ENCODE peak calls at places on chromosome 6, in nine cellular contexts. I, R, M, S, O, Z, D, U and N are unnamed samples.

GRCh38 chr6:154408906-154409500 is 52.4 kb upstream of the IPCEF1 start:
- DNase-seq in Z (no peak), D (no peak), I (no peak), M (no peak), O (peak), U (no peak), S (no peak), R (no peak), N (no peak)

GRCh38 chr6:3612341-3613041 is 139.0 kb downstream of the PXDC1 start:
- DNase-seq in M (peak), I (no peak), Z (no peak), R (no peak), O (no peak), S (no peak), U (peak), D (peak), N (no peak)

GRCh38 chr6:116876107-116876506 is 935 bp upstream of the RFX6 start:
- DNase-seq in M (no peak), D (no peak), S (no peak), R (no peak), O (no peak), Z (no peak), I (no peak), U (no peak), N (no peak)

GRCh38 chr6:16700202-16700997 is 60.9 kb downstream of the ATXN1 start:
- DNase-seq in D (no peak), U (no peak), M (no peak), Z (no peak), R (no peak), I (no peak), O (no peak), S (peak), N (no peak)

GRCh38 chr6:12105271-12105670 is 93.2 kb downstream of the HIVEP1 start:
- DNase-seq in M (no peak), I (no peak), O (no peak), S (peak), R (no peak), D (no peak), Z (no peak), U (no peak), N (no peak)

GRCh38 chr6:143620461-143620860 is 57.3 kb upstream of the PHACTR2 start:
- DNase-seq in I (no peak), O (no peak), U (no peak), M (no peak), Z (no peak), R (no peak), D (no peak), S (no peak), N (no peak)

GRCh38 chr6:150074651-150075416 is 5.9 kb upstream of the ULBP3 start:
- DNase-seq in Z (no peak), I (no peak), O (no peak), M (no peak), S (no peak), R (no peak), U (no peak), D (no peak), N (no peak)

GRCh38 chr6:53624491-53624890 is 41.1 kb downstream of the KLHL31 start:
- DNase-seq in I (no peak), Z (no peak), U (no peak), M (no peak), O (no peak), R (no peak), D (no peak), S (no peak), N (no peak)

GRCh38 chr6:159168536-159169192 is 536 bp upstream of the FNDC1 start:
- DNase-seq in M (no peak), U (no peak), Z (peak), D (no peak), R (no peak), I (peak), O (no peak), S (peak), N (peak)

GRCh38 chr6:128098000-128098581 is 197.2 kb upstream of the THEMIS start:
- DNase-seq in Z (no peak), S (no peak), I (no peak), U (no peak), M (no peak), D (no peak), O (no peak), R (no peak), N (no peak)

GRCh38 chr6:41425511-41425910 is 90.1 kb downstream of the NCR2 start:
- DNase-seq in D (no peak), R (no peak), M (no peak), S (no peak), Z (no peak), O (no peak), U (no peak), I (no peak), N (no peak)

GRCh38 chr6:11033825-11034224 is 10.3 kb downstream of the ELOVL2 start:
- DNase-seq in U (no peak), S (no peak), I (no peak), Z (no peak), R (no peak), D (no peak), O (no peak), M (no peak), N (no peak)

GRCh38 chr6:149055195-149055899 is 262.2 kb upstream of the TAB2 start:
- DNase-seq in R (no peak), Z (no peak), M (no peak), D (no peak), O (no peak), I (no peak), U (no peak), S (no peak), N (no peak)

GRCh38 chr6:133187657-133188453 is 53.3 kb upstream of the EYA4 start:
- DNase-seq in I (no peak), R (no peak), M (no peak), Z (no peak), D (no peak), S (no peak), U (no peak), O (no peak), N (no peak)

GRCh38 chr6:133187114-133187513 is 54.0 kb upstream of the EYA4 start:
- DNase-seq in U (no peak), Z (no peak), M (no peak), S (no peak), I (no peak), R (no peak), O (no peak), D (no peak), N (no peak)

GRCh38 chr6:133190912-133191311 is 50.2 kb upstream of the EYA4 start:
- DNase-seq in O (no peak), Z (no peak), R (no peak), U (no peak), I (no peak), S (no peak), D (no peak), M (no peak), N (no peak)

GRCh38 chr6:133193396-133193795 is 47.8 kb upstream of the EYA4 start:
- DNase-seq in M (no peak), Z (no peak), I (no peak), O (no peak), U (no peak), S (no peak), R (no peak), D (no peak), N (no peak)

DNA sequence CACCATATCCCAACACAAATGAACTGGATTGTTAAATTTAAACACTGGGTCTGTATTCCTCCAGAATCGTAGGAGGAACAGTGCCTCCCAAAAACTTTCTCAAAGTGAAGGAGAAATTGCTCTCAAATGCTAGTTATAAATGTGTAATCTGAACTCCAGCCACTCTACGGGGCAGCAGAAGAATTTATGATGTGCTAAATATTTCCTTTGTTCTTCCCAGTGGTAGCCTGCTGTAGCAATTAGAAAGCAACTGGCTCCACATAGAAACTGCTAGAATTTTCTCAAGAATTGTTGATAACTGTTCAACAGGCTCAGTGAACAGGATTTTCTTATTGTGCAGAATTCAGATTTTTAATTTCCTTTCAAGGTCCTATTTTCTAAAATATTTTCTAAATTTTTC is 49.8 kb upstream of the EYA4 start:
- DNase-seq in Z (no peak), U (no peak), R (no peak), O (no peak), S (no peak), D (no peak), I (no peak), M (no peak), N (no peak)
- TF ChIP-seq CTCF in Z (no peak), U (no peak), R (no peak), O (no peak), S (no peak), D (no peak), I (no peak), M (no peak), N (no peak)

GRCh38 chr6:30213999-30214982 is 1.1 kb upstream of the TRIM26 start:
- DNase-seq in M (peak), U (peak), O (peak), S (peak), Z (peak), I (peak), R (peak), D (peak), N (peak)

GRCh38 chr6:30211306-30211705 is 1.9 kb downstream of the TRIM26 start:
- DNase-seq in I (no peak), D (no peak), M (no peak), U (no peak), O (peak), S (no peak), R (no peak), Z (no peak), N (no peak)

GRCh38 chr6:30213654-30213998 is 420 bp upstream of the TRIM26 start:
- DNase-seq in O (no peak), R (no peak), S (no peak), U (no peak), I (no peak), M (no peak), Z (no peak), D (no peak), N (no peak)

GRCh38 chr6:30212865-30213653 is at the start of gene TRIM26:
- DNase-seq in S (peak), O (peak), Z (peak), R (peak), D (peak), U (peak), I (peak), M (peak), N (peak)

DNA sequence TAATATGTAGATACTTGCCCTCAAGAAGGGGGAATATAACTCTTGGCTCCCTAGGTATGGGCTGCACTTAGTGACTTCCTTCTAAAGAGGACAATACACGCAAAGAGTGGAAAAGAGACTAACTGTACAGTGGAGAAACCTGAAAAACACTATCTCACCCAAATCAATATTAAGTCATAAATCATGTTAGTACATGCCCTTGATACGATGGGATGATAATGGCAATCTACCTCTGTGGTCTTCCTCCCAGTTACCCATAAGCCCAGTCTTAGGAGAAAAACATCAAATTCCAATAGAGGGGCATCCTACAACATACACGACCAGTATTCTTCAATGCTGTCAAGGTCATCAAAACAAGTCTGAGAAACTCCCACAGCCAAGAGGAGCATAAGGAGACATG is 1.3 kb downstream of the TRIM26 start:
- DNase-seq in D (no peak), Z (no peak), M (no peak), O (no peak), R (no peak), U (no peak), I (no peak), S (no peak), N (no peak)
- H3K27ac ChIP-seq in D (no peak), Z (no peak), M (no peak), O (no peak), R (no peak), U (no peak), I (peak), S (no peak), N (no peak)

DNA sequence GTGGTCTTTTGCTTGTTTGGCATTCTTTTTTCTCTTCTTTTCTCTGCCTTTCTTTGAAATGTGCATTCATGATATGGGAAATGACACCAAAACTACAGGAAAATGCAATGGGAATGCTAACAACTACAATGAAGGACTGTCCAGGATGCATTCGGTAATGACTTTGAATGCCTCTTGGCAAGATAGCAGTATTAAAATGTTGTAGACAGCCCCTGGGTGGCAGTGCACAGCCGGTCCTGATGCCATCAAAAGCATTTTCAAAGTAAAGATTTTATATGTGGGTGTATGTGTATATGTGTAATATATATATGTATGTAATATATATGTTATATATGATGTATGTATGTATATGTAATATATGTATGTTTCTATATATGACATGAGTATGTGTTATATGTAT is 218.9 kb upstream of the MMS22L start:
- DNase-seq in R (no peak), Z (no peak), U (no peak), D (no peak), I (no peak), M (no peak), S (peak), O (no peak), N (no peak)
- TF ChIP-seq CTCF in R (no peak), Z (no peak), U (no peak), D (no peak), I (no peak), M (no peak), S (no peak), O (no peak), N (no peak)

GRCh38 chr6:113248532-113248931 is 608.6 kb upstream of the MARCKS start:
- DNase-seq in D (no peak), R (no peak), U (no peak), O (no peak), M (no peak), Z (no peak), I (no peak), S (no peak), N (no peak)

GRCh38 chr6:113246186-113246585 is 611.0 kb upstream of the MARCKS start:
- DNase-seq in S (no peak), M (no peak), U (no peak), I (no peak), D (no peak), R (no peak), Z (no peak), O (no peak), N (no peak)
- H3K27ac ChIP-seq in S (no peak), M (no peak), U (no peak), I (no peak), D (no peak), R (no peak), Z (no peak), O (no peak), N (no peak)

GRCh38 chr6:44485601-44486000 is 98.1 kb downstream of the CDC5L start:
- DNase-seq in D (no peak), O (no peak), I (no peak), M (no peak), U (no peak), R (no peak), S (no peak), Z (no peak), N (no peak)
- TF ChIP-seq CTCF in D (no peak), O (no peak), I (no peak), M (no peak), U (no peak), R (no peak), S (no peak), Z (no peak), N (no peak)

GRCh38 chr6:56714982-56715456 is 72.3 kb upstream of the DST start:
- DNase-seq in O (no peak), I (no peak), U (peak), S (no peak), R (no peak), M (no peak), D (no peak), Z (peak), N (no peak)
- H3K27ac ChIP-seq in O (no peak), I (peak), U (peak), S (peak), R (no peak), M (peak), D (no peak), Z (peak), N (no peak)

GRCh38 chr6:133952815-133953633 is at the start of gene TBPL1:
- DNase-seq in R (peak), U (peak), I (peak), Z (peak), D (peak), O (peak), S (peak), M (peak), N (peak)

GRCh38 chr6:133951227-133951626 is 1.8 kb upstream of the TBPL1 start:
- DNase-seq in S (no peak), R (no peak), O (no peak), M (no peak), Z (no peak), I (no peak), D (no peak), U (no peak), N (no peak)

GRCh38 chr6:133953634-133954415 is 801 bp downstream of the TBPL1 start:
- DNase-seq in U (no peak), R (no peak), M (no peak), O (peak), Z (no peak), I (no peak), D (no peak), S (no peak), N (peak)

GRCh38 chr6:133955136-133955576 is 2.1 kb downstream of the TBPL1 start:
- DNase-seq in S (no peak), U (no peak), I (no peak), O (no peak), M (no peak), D (no peak), R (no peak), Z (no peak), N (no peak)

GRCh38 chr6:133951881-133952814 is 876 bp upstream of the TBPL1 start:
- DNase-seq in S (peak), R (peak), Z (peak), D (peak), M (peak), O (peak), I (peak), U (peak), N (peak)
- TF ChIP-seq CTCF in S (peak), R (no peak), Z (peak), D (no peak), M (peak), O (peak), I (no peak), U (peak), N (peak)